ENCODE peak calls at places on chromosomes 16 and 17, in five cellular contexts. U, I, K, D and N are unnamed samples.

GRCh38 chr17:75773121-75773807 is 8.3 kb upstream of the GALK1 start:
- DNase-seq in U (no peak), K (no peak), D (no peak), I (no peak), N (no peak)

GRCh38 chr17:72121164-72122001 is 563 bp downstream of the SOX9 start:
- DNase-seq in K (no peak), I (no peak), U (peak), D (peak), N (peak)

GRCh38 chr16:48978501-48978900 is 303.1 kb downstream of the CBLN1 start:
- DNase-seq in D (no peak), I (no peak), K (no peak), U (no peak), N (no peak)

GRCh38 chr17:2799653-2800052 is 3.4 kb downstream of the RAP1GAP2 start:
- DNase-seq in K (no peak), U (no peak), D (no peak), I (no peak), N (peak)

GRCh38 chr16:8866118-8866883 is 2.5 kb downstream of the CARHSP1 start:
- DNase-seq in I (no peak), K (no peak), D (no peak), U (peak), N (peak)

GRCh38 chr16:5036228-5037156 is 2.8 kb upstream of the NAGPA start:
- DNase-seq in K (no peak), U (no peak), I (no peak), D (no peak), N (no peak)

GRCh38 chr16:57657228-57657627 is 10.9 kb upstream of the ADGRG3 start:
- DNase-seq in U (no peak), K (no peak), I (no peak), D (no peak), N (no peak)

GRCh38 chr17:19021622-19022083 is 17.1 kb upstream of the FAM83G start:
- DNase-seq in D (peak), U (peak), K (no peak), I (peak), N (no peak)

GRCh38 chr17:5592382-5592781 is 8.1 kb upstream of the NLRP1 start:
- DNase-seq in D (peak), I (no peak), K (peak), U (peak), N (no peak)

GRCh38 chr16:600781-601180 is 10.9 kb downstream of the RAB40C start:
- DNase-seq in D (no peak), I (no peak), U (peak), K (no peak), N (no peak)

GRCh38 chr16:30472328-30472942 is at the start of gene ITGAL:
- DNase-seq in K (no peak), I (peak), D (no peak), U (no peak), N (peak)

GRCh38 chr17:42642377-42642776 is 16.7 kb upstream of the TUBG2 start:
- DNase-seq in D (no peak), U (peak), I (no peak), K (no peak), N (no peak)

GRCh38 chr16:54957403-54957802 is 26.7 kb downstream of the IRX5 start:
- DNase-seq in K (peak), I (no peak), U (peak), D (peak), N (no peak)

GRCh38 chr16:22380529-22380928 is 6.1 kb upstream of the CDR2 start:
- DNase-seq in K (no peak), I (no peak), U (no peak), D (no peak), N (no peak)

GRCh38 chr16:9868606-9869149 is 313.6 kb downstream of the GRIN2A start:
- DNase-seq in U (no peak), K (no peak), D (no peak), I (no peak), N (no peak)

GRCh38 chr17:79042421-79043190 is 18.6 kb downstream of the C1QTNF1 start:
- DNase-seq in D (peak), K (peak), I (peak), U (peak), N (peak)

GRCh38 chr17:7262192-7263070 is at the start of gene CLDN7:
- DNase-seq in I (no peak), U (peak), K (peak), D (no peak), N (no peak)

GRCh38 chr16:88781140-88782077 is 3.6 kb downstream of the PIEZO1 start:
- DNase-seq in K (no peak), I (peak), D (no peak), U (no peak), N (no peak)

GRCh38 chr17:58487589-58488427 is at the start of gene HSF5:
- DNase-seq in I (peak), U (no peak), D (no peak), K (no peak), N (peak)

GRCh38 chr17:34637548-34638525 is 58.5 kb downstream of the TMEM132E start:
- DNase-seq in D (peak), K (peak), U (peak), I (peak), N (peak)

GRCh38 chr16:55436587-55436986 is 42.4 kb upstream of the MMP2 start:
- DNase-seq in D (no peak), I (no peak), K (no peak), U (no peak), N (no peak)

GRCh38 chr17:20197527-20197926 is 188.4 kb downstream of the SPECC1 start:
- DNase-seq in D (no peak), K (no peak), U (no peak), I (no peak), N (no peak)

GRCh38 chr16:83728518-83728917 is 79.3 kb upstream of the HSBP1 start:
- DNase-seq in D (no peak), U (no peak), I (no peak), K (no peak), N (no peak)

GRCh38 chr17:38636054-38636453 is 30.3 kb upstream of the SRCIN1 start:
- DNase-seq in U (peak), K (no peak), D (no peak), I (no peak), N (no peak)

GRCh38 chr17:66625321-66625767 is 209.6 kb upstream of the CACNG5 start:
- DNase-seq in D (peak), K (peak), I (no peak), U (peak), N (no peak)

GRCh38 chr16:70675851-70676513 is 9.9 kb downstream of the MTSS2 start:
- DNase-seq in D (no peak), I (no peak), U (no peak), K (no peak), N (peak)